ENCODE peak calls at places on chromosomes 4 and X, in four cellular contexts. K, B, J and G are unnamed samples.
A peak's percentile ranks its signal among the peaks of the same experiment; 100 is the strongest.

GRCh38 chr4:2150076-2150475 is 90.9 kb downstream of the NAT8L start:
- DNase-seq in K (no peak), B (no peak), J (no peak), G (no peak)

GRCh38 chrX:13894888-13895564 is 78.1 kb upstream of the GPM6B start:
- DNase-seq in K (no peak), B (no peak), J (peak; percentile 18), G (no peak)

GRCh38 chrX:261167-261857 is 19.9 kb upstream of the PLCXD1 start:
- DNase-seq in K (no peak), B (no peak), J (peak; percentile 23), G (no peak)

GRCh38 chr4:577499-578450 is 1.7 kb upstream of the TMEM271 start:
- DNase-seq in K (no peak), B (no peak), J (no peak), G (peak; percentile 70)

GRCh38 chrX:6029014-6029413 is 199.7 kb downstream of the NLGN4X start:
- DNase-seq in K (no peak), B (no peak), J (no peak), G (no peak)

GRCh38 chr4:153634737-153635353 is 49.2 kb upstream of the TLR2 start:
- DNase-seq in K (no peak), B (peak; percentile 48), J (peak; percentile 8), G (no peak)

GRCh38 chr4:24731448-24731847 is 63.9 kb upstream of the SOD3 start:
- DNase-seq in K (no peak), B (no peak), J (no peak), G (no peak)

GRCh38 chr4:188714907-188715306 is 575.7 kb downstream of the TRIML1 start:
- DNase-seq in K (no peak), B (no peak), J (peak; percentile 83), G (no peak)

GRCh38 chrX:71935542-71935941 is 24.9 kb downstream of the NHSL2 start:
- DNase-seq in K (no peak), B (no peak), J (no peak), G (no peak)

GRCh38 chrX:31199051-31199769 is 127.4 kb upstream of the FTHL17 start:
- DNase-seq in K (no peak), B (no peak), J (no peak), G (no peak)

GRCh38 chr4:7625073-7625472 is 190.3 kb upstream of the PSAPL1 start:
- DNase-seq in K (no peak), B (no peak), J (peak; percentile 49), G (no peak)

GRCh38 chr4:41396869-41397268 is 140.1 kb downstream of the UCHL1 start:
- DNase-seq in K (no peak), B (no peak), J (no peak), G (no peak)

GRCh38 chrX:40151211-40152172 is 53.7 kb upstream of the BCOR start:
- DNase-seq in K (no peak), B (no peak), J (no peak), G (peak; percentile 49)

GRCh38 chr4:132275583-132276121 is 873.4 kb upstream of the PCDH10 start:
- DNase-seq in K (no peak), B (no peak), J (no peak), G (no peak)

GRCh38 chr4:2462218-2462991 is 6.5 kb upstream of the RNF4 start:
- DNase-seq in K (no peak), B (peak; percentile 80), J (peak; percentile 76), G (peak; percentile 81)

GRCh38 chrX:98141466-98141865 is 1257.8 kb downstream of the RPA4 start:
- DNase-seq in K (no peak), B (no peak), J (no peak), G (no peak)
- TF ChIP-seq CHD1 in K (no peak), B (no peak), J (no peak), G (no peak)

GRCh38 chr4:145907363-145907762 is 31.3 kb downstream of the ZNF827 start:
- DNase-seq in K (no peak), B (no peak), J (no peak), G (no peak)
- H3K9ac ChIP-seq in K (no peak overlapping the region), B (no peak overlapping the region), J (no peak overlapping the region), G (no peak overlapping the region)

GRCh38 chr4:145865274-145865941 is 73.2 kb downstream of the ZNF827 start:
- DNase-seq in K (no peak), B (no peak), J (no peak), G (no peak)
- TF ChIP-seq CHD1 in K (no peak), B (no peak), J (no peak), G (no peak)

GRCh38 chrX:70012756-70013155 is 37.0 kb downstream of the AWAT2 start:
- DNase-seq in K (no peak), B (no peak), J (no peak), G (no peak)
- H3K9ac ChIP-seq in K (no peak overlapping the region), B (no peak overlapping the region), J (no peak overlapping the region), G (no peak overlapping the region)

DNA sequence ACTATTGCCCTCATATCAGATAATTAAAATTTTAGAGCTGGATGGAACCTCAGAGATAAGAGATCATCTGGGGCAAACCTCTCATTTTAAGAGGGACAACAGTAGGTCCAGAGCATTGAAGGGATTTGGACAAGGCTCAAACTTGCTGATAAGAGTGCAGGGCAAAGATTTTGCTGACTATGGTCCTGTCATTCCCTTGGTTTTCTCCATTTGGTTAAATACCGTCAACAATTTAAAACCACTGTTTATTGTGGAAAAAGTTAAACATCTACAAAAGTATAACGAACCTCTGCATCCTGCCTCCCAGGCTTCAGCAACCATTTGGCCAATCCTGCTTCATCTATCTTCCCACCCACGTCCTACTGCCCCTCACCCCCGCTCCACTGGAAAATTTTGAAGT is 10.7 kb upstream of the KIT start:
- DNase-seq in K (no peak), B (no peak), J (no peak), G (no peak)
- TF ChIP-seq CHD1 in K (no peak), B (no peak), J (no peak), G (no peak)